ENCODE peak calls at places on chromosomes 5 and 9, in five cellular contexts. Y is HCT116, D is tibial artery, J is SK-N-SH, Z is GM06990. N is an unnamed sample. For H3K27me3, the result is how much of the 10 kb centered on the place peaks cover.

GRCh38 chr9:78973906-78974305 is 597.9 kb upstream of the TLE4 start:
- DNase-seq in J (no peak), D (no peak), Z (no peak), Y (no peak), N (no peak)

GRCh38 chr5:65753189-65753588 is 31.2 kb downstream of the NLN start:
- DNase-seq in Y (no peak), J (no peak), D (no peak), Z (no peak), N (no peak)

GRCh38 chr5:88889165-88890069 is 6.4 kb upstream of the MEF2C start:
- DNase-seq in D (peak), Y (no peak), J (peak), Z (peak), N (no peak)

GRCh38 chr9:127418037-127418471 is 6.1 kb upstream of the ZNF79 start:
- DNase-seq in D (no peak), Z (no peak), Y (peak), J (peak), N (peak)

GRCh38 chr5:58493136-58493535 is 1.9 kb downstream of the GAPT start:
- DNase-seq in Y (no peak), D (no peak), Z (no peak), J (no peak), N (no peak)

GRCh38 chr5:37886207-37886905 is 46.5 kb upstream of the GDNF start:
- DNase-seq in Y (no peak), D (no peak), J (peak), Z (no peak), N (peak)

GRCh38 chr9:33436445-33436844 is 10.9 kb downstream of the AQP3 start:
- DNase-seq in D (no peak), Z (no peak), Y (no peak), J (no peak), N (peak)

GRCh38 chr5:176414704-176415103 is 1.6 kb downstream of the CLTB start:
- DNase-seq in Z (no peak), J (no peak), Y (no peak), D (no peak), N (no peak)

GRCh38 chr5:3269400-3270169 is 326.0 kb upstream of the IRX1 start:
- DNase-seq in Y (no peak), J (no peak), Z (no peak), D (no peak), N (no peak)

GRCh38 chr9:127545196-127546124 is 66.6 kb upstream of the STXBP1 start:
- DNase-seq in Z (no peak), Y (no peak), D (no peak), J (no peak), N (no peak)

GRCh38 chr5:28725001-28725400 is 1686.6 kb upstream of the CDH9 start:
- DNase-seq in Y (no peak), D (no peak), J (no peak), Z (no peak), N (no peak)

GRCh38 chr5:41878598-41879305 is 8.5 kb upstream of the OXCT1 start:
- DNase-seq in J (no peak), Z (no peak), Y (no peak), D (no peak), N (no peak)

GRCh38 chr9:79638806-79639205 is 67.0 kb downstream of the TLE4 start:
- DNase-seq in Y (no peak), D (no peak), Z (no peak), J (no peak), N (no peak)

GRCh38 chr5:159198063-159199036 is 11.0 kb downstream of the RNF145 start:
- DNase-seq in J (no peak), D (no peak), Y (no peak), Z (peak), N (no peak)

GRCh38 chr9:13443380-13444271 is 164.1 kb upstream of the MPDZ start:
- DNase-seq in J (no peak), Z (no peak), D (no peak), Y (no peak), N (no peak)

GRCh38 chr5:31408814-31409213 is 123.1 kb downstream of the DROSHA start:
- DNase-seq in D (no peak), J (no peak), Z (no peak), Y (no peak), N (no peak)

GRCh38 chr5:173056783-173057061 is 570 bp downstream of the CREBRF start:
- DNase-seq in D (no peak), Z (no peak), Y (no peak), J (peak), N (peak)

GRCh38 chr9:3954950-3955670 is 344.8 kb downstream of the GLIS3 start:
- DNase-seq in Z (no peak), D (no peak), J (no peak), Y (no peak), N (no peak)

GRCh38 chr9:75903785-75904360 is 13.4 kb downstream of the PCSK5 start:
- DNase-seq in D (no peak), J (no peak), Z (no peak), Y (peak), N (no peak)

GRCh38 chr5:26329562-26330189 is 708.7 kb downstream of the CDH9 start:
- DNase-seq in Y (no peak), J (peak), Z (no peak), D (no peak), N (no peak)

GRCh38 chr5:39661026-39661779 is 236.4 kb upstream of the DAB2 start:
- DNase-seq in D (no peak), Z (no peak), Y (no peak), J (no peak), N (no peak)

GRCh38 chr5:139462582-139463276 is at the start of gene ECSCR:
- DNase-seq in J (no peak), Z (no peak), Y (no peak), D (no peak), N (no peak)

GRCh38 chr5:73135429-73136276 is 15.3 kb downstream of the TMEM171 start:
- DNase-seq in J (peak), Y (peak), D (no peak), Z (no peak), N (no peak)

GRCh38 chr5:66633754-66634153 is 37.6 kb downstream of the MAST4 start:
- DNase-seq in Z (no peak), Y (no peak), J (no peak), D (no peak), N (no peak)

GRCh38 chr9:124799274-124800006 is 22.5 kb downstream of the OLFML2A start:
- DNase-seq in Y (no peak), Z (no peak), J (no peak), D (no peak), N (no peak)

GRCh38 chr5:81896764-81897163 is 75.1 kb upstream of the ATG10 start:
- DNase-seq in D (no peak), Z (no peak), J (no peak), Y (no peak), N (no peak)

GRCh38 chr9:133666845-133667244 is 30.7 kb downstream of the DBH start:
- DNase-seq in D (no peak), Z (no peak), J (no peak), Y (no peak), N (no peak)
- H3K27me3 ChIP-seq in D (half or more), Z (under half), J (under half), Y (under half), N (under half)

GRCh38 chr5:116272281-116272941 is 187.6 kb downstream of the COMMD10 start:
- DNase-seq in Y (no peak), Z (no peak), D (no peak), J (no peak), N (no peak)
- TF ChIP-seq CTCF in Y (peak), Z (peak), D (no peak), J (no peak), N (peak)

GRCh38 chr5:135490245-135491037 is 38.3 kb upstream of the TIFAB start:
- DNase-seq in D (peak), Y (no peak), J (no peak), Z (no peak), N (no peak)

GRCh38 chr5:135487839-135488514 is 35.8 kb upstream of the TIFAB start:
- DNase-seq in J (no peak), D (peak), Y (no peak), Z (no peak), N (no peak)

GRCh38 chr5:135488727-135489465 is 36.7 kb upstream of the TIFAB start:
- DNase-seq in Z (no peak), Y (peak), J (peak), D (peak), N (peak)

GRCh38 chr5:135491038-135491551 is 38.9 kb upstream of the TIFAB start:
- DNase-seq in D (peak), Y (no peak), J (no peak), Z (no peak), N (no peak)

GRCh38 chr5:135489466-135490244 is 37.5 kb upstream of the TIFAB start:
- DNase-seq in D (peak), Y (no peak), J (no peak), Z (no peak), N (no peak)
- H3K27me3 ChIP-seq in D (half or more), Y (under half), J (under half), Z (under half), N (under half)

DNA sequence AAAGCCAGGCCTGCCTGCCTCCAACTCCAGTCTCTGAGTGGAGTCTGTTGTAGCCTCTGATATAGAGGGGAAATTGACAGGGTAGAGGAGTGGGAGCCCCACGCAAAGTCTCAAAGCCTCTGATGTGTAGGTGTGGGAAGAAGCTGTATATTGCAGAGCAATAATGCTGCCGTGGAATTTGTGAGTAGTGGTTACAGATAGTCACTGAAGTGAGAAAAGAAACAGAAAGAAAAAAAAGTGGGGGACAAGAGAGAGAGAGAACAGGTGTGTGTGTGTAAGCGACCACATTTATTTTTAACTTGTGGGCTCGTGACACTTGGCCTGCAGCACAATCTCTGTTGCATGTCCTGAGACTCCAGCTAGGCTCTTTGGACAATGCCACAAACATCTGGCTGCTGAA is 227.8 kb downstream of the NSG2 start:
- DNase-seq in D (no peak), J (no peak), Y (no peak), Z (peak), N (no peak)
- TF ChIP-seq CTCF in D (no peak), J (no peak), Y (no peak), Z (no peak), N (no peak)

DNA sequence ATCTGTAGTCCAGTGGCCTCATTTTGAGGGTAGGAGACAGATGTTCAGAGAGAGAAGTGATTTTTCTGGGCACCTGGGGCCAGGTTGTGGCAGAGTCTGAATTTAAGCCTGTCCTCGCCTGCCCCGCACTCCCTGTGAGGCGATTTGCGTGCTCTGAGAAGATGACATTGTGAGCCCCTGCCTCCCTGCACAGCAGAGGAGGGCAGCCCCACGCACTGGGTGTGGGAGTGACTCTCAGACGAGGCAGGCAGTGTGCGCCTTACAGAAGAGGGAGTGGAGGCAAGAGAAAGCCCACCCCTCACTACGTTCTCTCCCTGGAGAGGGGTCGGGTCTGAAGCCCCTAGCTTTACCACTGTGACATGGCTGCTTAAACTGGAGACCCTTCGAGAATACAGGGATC is 35.7 kb downstream of the IRX4 start:
- DNase-seq in J (no peak), Y (no peak), D (no peak), Z (no peak), N (no peak)
- H3K27me3 ChIP-seq in J (half or more), Y (under half), D (half or more), Z (under half), N (under half)

DNA sequence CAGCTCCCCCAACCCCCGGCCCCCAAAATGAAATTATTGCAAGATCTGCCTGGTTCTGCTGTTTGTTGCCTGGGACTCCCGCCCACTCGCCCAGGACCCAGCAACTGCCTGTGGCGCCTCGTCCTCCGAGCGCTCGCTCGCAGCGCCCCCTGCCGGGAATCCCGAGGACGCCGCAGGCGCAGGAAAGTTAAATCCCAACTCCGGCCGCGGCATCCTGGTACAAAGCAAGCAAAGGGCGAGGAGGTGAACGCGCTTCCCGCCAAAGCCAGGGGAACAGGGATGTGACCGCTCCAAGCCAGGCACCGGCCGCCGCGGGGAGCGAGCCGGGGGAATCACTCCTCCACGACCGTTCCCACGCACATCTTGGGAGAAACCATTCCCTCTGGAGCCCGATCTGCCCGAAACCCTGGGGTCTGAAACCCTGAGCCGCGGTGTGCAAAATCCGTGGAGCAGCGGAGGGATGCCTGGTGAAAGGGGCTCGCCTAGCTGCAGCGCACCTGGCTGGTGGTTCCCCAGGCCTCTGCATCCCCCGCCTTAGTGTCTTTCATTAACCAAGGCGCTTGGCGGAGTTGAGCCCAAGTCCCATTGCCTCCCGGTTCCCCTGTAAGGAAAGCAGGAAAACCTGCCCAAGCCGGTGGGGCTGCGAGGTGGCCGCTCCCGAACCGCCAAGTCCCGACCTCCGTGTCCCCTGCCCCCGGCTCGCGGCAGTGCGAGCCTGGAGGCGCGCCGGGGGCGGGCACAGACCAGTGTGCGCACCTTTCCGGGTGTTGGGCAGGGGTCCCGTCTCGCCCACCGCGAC is 1.2 kb downstream of the SEMA5A start:
- DNase-seq in D (peak), J (peak), Y (no peak), Z (peak), N (peak)
- TF ChIP-seq CTCF in D (peak), J (peak), Y (peak), Z (peak), N (peak)

GRCh38 chr9:130920762-130921482 is 18.1 kb downstream of the FIBCD1 start:
- DNase-seq in Z (no peak), Y (no peak), J (no peak), D (no peak), N (no peak)
- H3K27me3 ChIP-seq in Z (under half), Y (under half), J (under half), D (half or more), N (under half)

DNA sequence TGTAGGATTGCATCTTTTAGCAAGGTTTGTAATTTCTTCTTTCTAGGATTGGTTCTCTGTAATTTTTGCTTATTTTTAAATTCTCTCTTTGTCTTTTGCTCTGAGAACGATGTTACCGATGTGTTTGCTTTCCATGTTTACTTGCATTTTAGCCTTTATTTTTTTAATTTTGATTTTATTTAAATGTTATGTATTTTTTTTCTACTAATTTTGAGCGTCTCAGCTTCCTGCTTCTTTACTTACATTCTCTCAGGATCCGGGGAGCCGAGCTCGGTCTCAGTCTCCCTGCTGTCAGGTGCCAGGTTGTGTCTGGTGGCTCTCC is 20.9 kb downstream of the ANXA2R start:
- DNase-seq in J (no peak), Z (no peak), D (no peak), Y (no peak), N (no peak)
- TF ChIP-seq CTCF in J (no peak), Z (no peak), D (no peak), Y (no peak), N (no peak)

GRCh38 chr9:8940650-8941049 is 1141.1 kb upstream of the DMAC1 start:
- DNase-seq in Y (no peak), J (no peak), Z (no peak), D (no peak), N (no peak)
- H3K27me3 ChIP-seq in Y (under half), J (under half), Z (under half), D (under half), N (under half)

GRCh38 chr5:133316346-133317343 is 264.8 kb downstream of the HSPA4 start:
- DNase-seq in D (no peak), Y (peak), Z (no peak), J (no peak), N (peak)
- TF ChIP-seq CTCF in D (no peak), Y (peak), Z (peak), J (peak), N (peak)